ENCODE peak calls at places on chromosome 1, in eight cellular contexts. One of them, this sample, is unnamed.

GRCh38 chr1:38125837-38126520 is 79.4 kb upstream of the POU3F1 start:
- DNase-seq in HL-60: no peak
- DNase-seq in CD8-positive, alpha-beta T cell: no peak
- DNase-seq in A549: no peak
- DNase-seq in esophagus muscularis mucosa: no peak
- DNase-seq in tibial nerve: no peak
- DNase-seq in H1: no peak
- DNase-seq in IMR-90: no peak
- DNase-seq in this sample: no peak

GRCh38 chr1:117367769-117368059 is 465 bp downstream of the MAN1A2 start:
- DNase-seq in HL-60: no peak
- DNase-seq in CD8-positive, alpha-beta T cell: no peak
- DNase-seq in A549: no peak
- DNase-seq in esophagus muscularis mucosa: no peak
- DNase-seq in tibial nerve: no peak
- DNase-seq in H1: no peak
- DNase-seq in IMR-90: peak
- DNase-seq in this sample: no peak

GRCh38 chr1:230752407-230752806 is 5.2 kb downstream of the CAPN9 start:
- DNase-seq in HL-60: no peak
- DNase-seq in CD8-positive, alpha-beta T cell: no peak
- DNase-seq in A549: no peak
- DNase-seq in esophagus muscularis mucosa: no peak
- DNase-seq in tibial nerve: no peak
- DNase-seq in H1: peak
- DNase-seq in IMR-90: no peak
- DNase-seq in this sample: no peak

GRCh38 chr1:76336951-76337371 is 262.4 kb downstream of the ST6GALNAC3 start:
- DNase-seq in HL-60: no peak
- DNase-seq in CD8-positive, alpha-beta T cell: no peak
- DNase-seq in A549: no peak
- DNase-seq in esophagus muscularis mucosa: no peak
- DNase-seq in tibial nerve: peak
- DNase-seq in H1: no peak
- DNase-seq in IMR-90: peak
- DNase-seq in this sample: no peak

GRCh38 chr1:99659755-99660210 is 13.9 kb downstream of the PALMD start:
- DNase-seq in HL-60: no peak
- DNase-seq in CD8-positive, alpha-beta T cell: no peak
- DNase-seq in A549: peak
- DNase-seq in esophagus muscularis mucosa: no peak
- DNase-seq in tibial nerve: no peak
- DNase-seq in H1: no peak
- DNase-seq in IMR-90: peak
- DNase-seq in this sample: no peak

GRCh38 chr1:158793604-158794003 is 12.6 kb upstream of the OR6N2 start:
- DNase-seq in HL-60: peak
- DNase-seq in CD8-positive, alpha-beta T cell: no peak
- DNase-seq in A549: no peak
- DNase-seq in esophagus muscularis mucosa: no peak
- DNase-seq in tibial nerve: no peak
- DNase-seq in H1: peak
- DNase-seq in IMR-90: no peak
- DNase-seq in this sample: peak

GRCh38 chr1:202319381-202320080 is 22.2 kb downstream of the UBE2T start:
- DNase-seq in HL-60: no peak
- DNase-seq in CD8-positive, alpha-beta T cell: no peak
- DNase-seq in A549: no peak
- DNase-seq in esophagus muscularis mucosa: no peak
- DNase-seq in tibial nerve: no peak
- DNase-seq in H1: no peak
- DNase-seq in IMR-90: peak
- DNase-seq in this sample: no peak

GRCh38 chr1:24248859-24249258 is 61.8 kb upstream of the IFNLR1 start:
- DNase-seq in HL-60: peak
- DNase-seq in CD8-positive, alpha-beta T cell: no peak
- DNase-seq in A549: no peak
- DNase-seq in esophagus muscularis mucosa: no peak
- DNase-seq in tibial nerve: no peak
- DNase-seq in H1: no peak
- DNase-seq in IMR-90: no peak
- DNase-seq in this sample: no peak

GRCh38 chr1:13764933-13765332 is 64.9 kb downstream of the PRDM2 start:
- DNase-seq in HL-60: no peak
- DNase-seq in CD8-positive, alpha-beta T cell: peak
- DNase-seq in A549: no peak
- DNase-seq in esophagus muscularis mucosa: no peak
- DNase-seq in tibial nerve: no peak
- DNase-seq in H1: no peak
- DNase-seq in IMR-90: no peak
- DNase-seq in this sample: no peak

GRCh38 chr1:243251544-243251943 is 3.5 kb downstream of the CEP170 start:
- DNase-seq in HL-60: no peak
- DNase-seq in CD8-positive, alpha-beta T cell: no peak
- DNase-seq in A549: no peak
- DNase-seq in esophagus muscularis mucosa: no peak
- DNase-seq in tibial nerve: no peak
- DNase-seq in H1: no peak
- DNase-seq in IMR-90: no peak
- DNase-seq in this sample: no peak

DNA sequence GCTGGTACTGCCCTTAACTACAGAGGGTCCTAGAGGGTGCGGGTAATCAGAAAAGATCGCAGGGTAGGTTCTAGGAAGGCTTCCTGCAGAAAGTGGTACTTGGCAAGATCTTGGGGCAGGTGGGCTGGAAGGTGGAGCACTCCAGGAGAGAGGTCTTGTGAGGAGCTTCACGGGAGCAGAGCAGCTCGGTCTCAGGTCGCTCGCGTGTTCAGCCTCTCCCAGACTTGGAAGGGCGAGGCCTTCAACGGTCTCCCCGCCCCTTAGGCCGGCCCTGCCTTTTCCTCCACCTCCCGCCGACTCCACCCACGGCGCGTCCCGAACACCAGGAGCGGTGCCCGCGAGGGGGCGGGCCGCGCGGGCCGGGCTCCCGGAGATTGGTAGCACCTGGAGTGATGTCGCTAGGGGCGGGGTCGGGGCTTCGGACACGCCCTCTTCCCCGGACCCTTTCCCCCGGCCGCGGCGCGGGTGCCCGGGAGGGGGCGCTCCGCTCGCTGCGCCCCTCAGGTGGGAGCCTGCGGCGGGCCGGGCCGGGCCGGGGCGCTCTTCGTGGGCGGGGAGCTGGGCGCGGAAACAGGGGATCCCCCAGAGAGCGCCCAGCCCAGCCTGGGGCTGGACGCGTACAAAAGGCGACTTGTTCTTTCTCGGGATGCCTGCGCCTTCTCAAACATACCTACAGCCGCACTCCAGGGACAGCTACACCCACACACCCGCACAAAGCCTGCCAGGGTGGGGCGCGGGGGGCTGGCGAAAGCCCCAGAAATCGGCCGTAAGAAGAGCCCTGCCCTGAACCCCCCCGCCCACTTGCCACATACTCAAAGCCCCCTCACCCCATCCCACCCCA is 35.5 kb downstream of the AHDC1 start:
- DNase-seq in HL-60: peak
- DNase-seq in CD8-positive, alpha-beta T cell: peak
- DNase-seq in A549: peak
- DNase-seq in esophagus muscularis mucosa: peak
- DNase-seq in tibial nerve: peak
- DNase-seq in H1: peak
- DNase-seq in IMR-90: peak
- DNase-seq in this sample: peak
- TF ChIP-seq CTCF in HL-60: no peak
- TF ChIP-seq CTCF in CD8-positive, alpha-beta T cell: peak
- TF ChIP-seq CTCF in A549: peak
- TF ChIP-seq CTCF in esophagus muscularis mucosa: peak
- TF ChIP-seq CTCF in tibial nerve: peak
- TF ChIP-seq CTCF in H1: no peak
- TF ChIP-seq CTCF in IMR-90: peak
- TF ChIP-seq CTCF in this sample: peak

GRCh38 chr1:199453731-199454130 is 573.8 kb upstream of the NR5A2 start:
- DNase-seq in HL-60: no peak
- DNase-seq in CD8-positive, alpha-beta T cell: no peak
- DNase-seq in A549: no peak
- DNase-seq in esophagus muscularis mucosa: no peak
- DNase-seq in tibial nerve: no peak
- DNase-seq in H1: no peak
- DNase-seq in IMR-90: peak
- DNase-seq in this sample: no peak
- H3K27ac ChIP-seq in HL-60: no peak
- H3K27ac ChIP-seq in CD8-positive, alpha-beta T cell: no peak
- H3K27ac ChIP-seq in A549: no peak
- H3K27ac ChIP-seq in esophagus muscularis mucosa: no peak
- H3K27ac ChIP-seq in tibial nerve: no peak
- H3K27ac ChIP-seq in H1: no peak
- H3K27ac ChIP-seq in IMR-90: no peak
- H3K27ac ChIP-seq in this sample: no peak

DNA sequence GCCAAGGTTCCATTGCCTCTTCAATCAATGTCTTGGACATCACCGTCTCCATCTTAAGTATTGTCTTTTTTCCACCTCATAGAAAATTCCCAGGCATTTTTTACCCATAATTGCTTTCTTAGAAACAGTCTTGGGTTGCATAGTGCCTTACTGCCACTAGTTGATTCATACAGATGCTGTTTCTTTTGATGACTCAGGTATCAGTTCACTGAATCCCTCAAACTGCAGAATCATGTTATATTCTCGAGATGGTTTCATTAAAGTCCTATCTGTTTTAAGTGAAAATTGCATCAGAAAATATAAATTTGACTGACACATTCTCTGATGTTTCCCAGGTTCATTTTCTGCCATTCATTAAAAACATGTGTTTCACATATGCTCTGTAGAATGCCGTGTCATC is 1489.1 kb downstream of the BRINP3 start:
- DNase-seq in HL-60: no peak
- DNase-seq in CD8-positive, alpha-beta T cell: no peak
- DNase-seq in A549: peak
- DNase-seq in esophagus muscularis mucosa: no peak
- DNase-seq in tibial nerve: no peak
- DNase-seq in H1: no peak
- DNase-seq in IMR-90: peak
- DNase-seq in this sample: no peak
- TF ChIP-seq CTCF in HL-60: no peak
- TF ChIP-seq CTCF in CD8-positive, alpha-beta T cell: no peak
- TF ChIP-seq CTCF in A549: no peak
- TF ChIP-seq CTCF in esophagus muscularis mucosa: no peak
- TF ChIP-seq CTCF in tibial nerve: no peak
- TF ChIP-seq CTCF in H1: no peak
- TF ChIP-seq CTCF in IMR-90: no peak
- TF ChIP-seq CTCF in this sample: no peak

DNA sequence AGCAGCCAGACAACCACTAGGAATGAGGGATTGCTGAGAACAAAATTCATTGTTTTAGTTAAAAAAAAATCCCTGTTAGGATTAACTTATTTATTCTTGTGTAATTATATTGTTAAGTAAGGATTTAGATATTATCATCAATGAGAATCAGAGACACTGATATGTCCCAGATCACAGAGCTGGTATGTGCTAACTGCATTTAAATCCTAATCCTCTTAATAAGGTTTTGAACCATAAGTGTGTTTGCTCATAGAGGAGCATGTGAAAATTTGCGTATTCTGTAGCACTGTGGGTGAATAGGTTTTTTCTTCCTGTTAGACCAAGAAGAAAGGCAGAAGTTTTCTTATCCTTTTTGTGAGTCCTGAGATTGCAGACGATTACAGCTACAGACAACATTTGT is 147.1 kb downstream of the HHAT start:
- DNase-seq in HL-60: no peak
- DNase-seq in CD8-positive, alpha-beta T cell: no peak
- DNase-seq in A549: no peak
- DNase-seq in esophagus muscularis mucosa: no peak
- DNase-seq in tibial nerve: no peak
- DNase-seq in H1: no peak
- DNase-seq in IMR-90: no peak
- DNase-seq in this sample: no peak
- H3K27ac ChIP-seq in HL-60: no peak
- H3K27ac ChIP-seq in CD8-positive, alpha-beta T cell: no peak
- H3K27ac ChIP-seq in A549: no peak
- H3K27ac ChIP-seq in esophagus muscularis mucosa: no peak
- H3K27ac ChIP-seq in tibial nerve: no peak
- H3K27ac ChIP-seq in H1: no peak
- H3K27ac ChIP-seq in IMR-90: no peak
- H3K27ac ChIP-seq in this sample: no peak

DNA sequence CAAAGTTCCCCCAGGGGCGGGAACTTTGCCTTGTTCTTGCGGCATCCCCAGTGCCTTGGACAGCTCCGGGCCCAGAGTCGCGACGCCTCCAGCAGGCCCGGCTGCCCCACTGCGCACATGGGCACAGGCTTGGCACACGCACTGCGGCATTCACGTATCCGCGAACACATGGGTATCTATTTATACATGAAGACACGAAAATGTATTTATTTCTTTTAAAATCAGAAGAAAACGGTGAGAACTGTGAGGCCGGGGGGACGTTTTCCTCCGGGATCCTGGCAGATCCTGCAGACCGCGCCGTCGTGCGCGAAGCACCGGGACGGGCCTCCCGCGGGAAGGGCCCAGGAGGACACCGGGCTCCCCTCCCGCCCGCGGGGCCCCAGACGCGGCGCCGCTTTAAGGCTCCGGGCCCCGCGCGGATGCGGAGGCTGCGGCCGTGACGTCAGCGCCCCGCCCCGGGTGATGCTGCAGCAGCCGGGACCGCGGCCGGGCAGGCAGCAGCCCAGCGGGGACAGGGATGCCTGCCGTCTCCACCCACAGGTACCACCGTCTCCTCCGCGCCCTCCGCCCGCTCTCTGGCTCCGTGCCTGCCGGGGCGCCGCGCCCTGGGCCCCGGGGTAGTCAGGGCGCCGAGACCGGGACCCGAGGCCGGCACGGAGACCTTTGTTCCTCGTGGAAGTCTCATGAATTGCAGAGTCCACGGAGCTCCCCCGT is at the start of gene SLC45A1:
- DNase-seq in HL-60: peak
- DNase-seq in CD8-positive, alpha-beta T cell: peak
- DNase-seq in A549: peak
- DNase-seq in esophagus muscularis mucosa: no peak
- DNase-seq in tibial nerve: peak
- DNase-seq in H1: peak
- DNase-seq in IMR-90: peak
- DNase-seq in this sample: peak
- TF ChIP-seq CTCF in HL-60: no peak
- TF ChIP-seq CTCF in CD8-positive, alpha-beta T cell: no peak
- TF ChIP-seq CTCF in A549: no peak
- TF ChIP-seq CTCF in esophagus muscularis mucosa: no peak
- TF ChIP-seq CTCF in tibial nerve: peak
- TF ChIP-seq CTCF in H1: peak
- TF ChIP-seq CTCF in IMR-90: no peak
- TF ChIP-seq CTCF in this sample: no peak

DNA sequence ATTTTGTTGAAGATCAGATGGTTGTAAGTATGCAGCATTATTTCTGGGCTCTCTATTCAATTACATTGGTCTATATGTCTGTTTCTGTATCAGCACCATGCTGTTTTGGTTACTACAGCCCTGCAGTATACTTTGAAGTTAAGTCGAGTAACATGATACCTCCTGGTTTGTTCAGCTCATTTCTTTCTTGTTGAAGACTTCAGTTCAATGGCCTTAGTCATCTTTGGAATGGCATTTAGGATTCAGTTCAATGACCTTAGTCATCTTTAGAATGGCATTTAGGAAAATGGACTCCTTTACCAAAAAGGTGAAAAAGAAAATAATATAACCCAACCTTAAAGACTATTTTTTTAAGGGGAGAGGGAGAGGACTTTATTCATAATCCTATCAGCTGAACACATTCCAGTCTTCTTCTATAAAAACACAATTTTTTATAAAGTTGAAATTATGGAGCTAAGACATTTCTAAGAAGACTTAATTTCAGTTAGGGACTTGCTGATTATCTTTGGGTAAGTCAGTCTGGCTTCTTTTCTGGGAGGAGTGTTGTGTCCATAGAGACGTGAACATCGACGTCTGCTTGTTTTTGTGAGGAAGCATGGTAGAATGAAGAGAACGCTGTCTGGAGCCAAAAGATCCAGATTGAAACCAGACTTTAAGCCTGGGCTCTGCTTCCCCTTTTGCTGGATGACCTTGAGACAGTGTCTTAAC is 48.3 kb downstream of the DDR2 start:
- DNase-seq in HL-60: no peak
- DNase-seq in CD8-positive, alpha-beta T cell: no peak
- DNase-seq in A549: no peak
- DNase-seq in esophagus muscularis mucosa: no peak
- DNase-seq in tibial nerve: no peak
- DNase-seq in H1: no peak
- DNase-seq in IMR-90: no peak
- DNase-seq in this sample: no peak
- H3K27ac ChIP-seq in HL-60: no peak
- H3K27ac ChIP-seq in CD8-positive, alpha-beta T cell: no peak
- H3K27ac ChIP-seq in A549: no peak
- H3K27ac ChIP-seq in esophagus muscularis mucosa: peak
- H3K27ac ChIP-seq in tibial nerve: no peak
- H3K27ac ChIP-seq in H1: no peak
- H3K27ac ChIP-seq in IMR-90: no peak
- H3K27ac ChIP-seq in this sample: no peak

This sample was measured in CD4-positive, alpha-beta T cell.